ENCODE peak calls at places on chromosome 18, in five cellular contexts. S is H1, P is mesenchymal stem cell, L is neuronal stem cell, W is trophoblast cell. B is an unnamed sample.

GRCh38 chr18:79918089-79919011 is 33.1 kb downstream of the SLC66A2 start:
- DNase-seq in S (no peak), P (no peak), L (no peak), W (no peak), B (peak)

GRCh38 chr18:9914334-9914583 is 443 bp downstream of the VAPA start:
- DNase-seq in S (no peak), P (no peak), L (no peak), W (no peak), B (no peak)

GRCh38 chr18:24734058-24734457 is 273.6 kb downstream of the HRH4 start:
- DNase-seq in S (no peak), P (peak), L (no peak), W (no peak), B (peak)

GRCh38 chr18:74226156-74226555 is 65.6 kb downstream of the CYB5A start:
- DNase-seq in S (no peak), P (no peak), L (no peak), W (no peak), B (no peak)

GRCh38 chr18:499351-500229 is 911 bp downstream of the COLEC12 start:
- DNase-seq in S (no peak), P (peak), L (no peak), W (peak), B (no peak)

GRCh38 chr18:20963027-20963426 is 148.6 kb downstream of the ROCK1 start:
- DNase-seq in S (no peak), P (no peak), L (no peak), W (no peak), B (no peak)

GRCh38 chr18:58591286-58591685 is 37.6 kb downstream of the ALPK2 start:
- DNase-seq in S (no peak), P (no peak), L (no peak), W (no peak), B (no peak)

GRCh38 chr18:31199190-31199769 is 36.6 kb upstream of the DSC1 start:
- DNase-seq in S (no peak), P (peak), L (no peak), W (peak), B (no peak)

GRCh38 chr18:6055711-6056110 is 160.4 kb upstream of the TMEM200C start:
- DNase-seq in S (no peak), P (peak), L (no peak), W (no peak), B (no peak)

GRCh38 chr18:56501896-56502295 is 136.5 kb downstream of the TXNL1 start:
- DNase-seq in S (no peak), P (no peak), L (no peak), W (no peak), B (no peak)

GRCh38 chr18:250685-251084 is 17.2 kb downstream of the THOC1 start:
- DNase-seq in S (no peak), P (peak), L (no peak), W (no peak), B (no peak)

GRCh38 chr18:686339-687111 is 25.9 kb downstream of the ENOSF1 start:
- DNase-seq in S (peak), P (no peak), L (peak), W (no peak), B (peak)

GRCh38 chr18:32868424-32868823 is 95.6 kb upstream of the KLHL14 start:
- DNase-seq in S (no peak), P (no peak), L (no peak), W (no peak), B (no peak)
- H2BK12ac ChIP-seq in S (no peak), P (no peak), L (no peak), W (no peak), B (no peak)

DNA sequence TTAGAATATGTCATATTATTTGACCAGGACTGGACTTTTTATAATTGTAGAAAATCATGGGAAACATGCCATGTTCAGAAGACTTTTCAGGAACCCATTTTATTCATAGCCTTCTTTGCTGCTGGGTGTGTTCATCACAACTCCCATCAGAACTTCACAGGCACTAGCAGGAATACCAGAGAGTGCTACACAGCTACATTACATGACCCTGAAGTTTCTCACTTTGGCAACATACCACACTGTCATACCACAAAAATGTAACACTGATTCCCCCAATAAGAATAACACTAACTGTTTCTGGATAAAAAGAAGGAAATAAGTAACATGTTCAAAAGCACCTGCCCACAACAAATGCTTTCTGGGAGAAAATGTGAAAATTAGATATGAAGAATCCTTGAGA is 405.4 kb downstream of the CDH2 start:
- DNase-seq in S (no peak), P (no peak), L (no peak), W (no peak), B (no peak)
- H3K4ac ChIP-seq in S (no peak), P (no peak), L (no peak), W (no peak), B (no peak)

GRCh38 chr18:63492851-63493250 is 16.1 kb downstream of the SERPINB5 start:
- DNase-seq in S (no peak), P (no peak), L (no peak), W (no peak), B (no peak)
- H4K91ac ChIP-seq in S (no peak), P (no peak), L (no peak), W (no peak), B (no peak)

GRCh38 chr18:50273203-50274043 is 7.1 kb upstream of the CFAP53 start:
- DNase-seq in S (no peak), P (no peak), L (no peak), W (peak), B (no peak)
- H2BK12ac ChIP-seq in S (no peak), P (no peak), L (no peak), W (no peak), B (no peak)